ENCODE peak calls at places on chromosomes 3 and 15, in eight cellular contexts. N is GM12865, G is fibroblast of lung, Z is stomach, K is bronchial epithelial cell, A is heart left ventricle, J is lung, Y is fibroblast of pulmonary artery. S is an unnamed sample.

GRCh38 chr3:124395584-124396340 is 334.5 kb upstream of the UMPS start:
- DNase-seq in N (no peak), G (no peak), Z (no peak), K (no peak), A (peak), J (no peak), Y (peak), S (peak)

GRCh38 chr15:38508647-38509046 is 54.7 kb downstream of the FAM98B start:
- DNase-seq in N (peak), G (no peak), Z (no peak), K (no peak), A (no peak), J (no peak), Y (no peak), S (no peak)

GRCh38 chr3:192128922-192129321 is 598.4 kb downstream of the FGF12 start:
- DNase-seq in N (peak), G (no peak), Z (no peak), K (no peak), A (no peak), J (no peak), Y (no peak), S (no peak)

GRCh38 chr3:46646700-46647099 is 34.4 kb downstream of the FAM240A start:
- DNase-seq in N (no peak), G (peak), Z (no peak), K (peak), A (no peak), J (no peak), Y (no peak), S (peak)

GRCh38 chr15:63135804-63136203 is 14.1 kb downstream of the LACTB start:
- DNase-seq in N (no peak), G (peak), Z (no peak), K (peak), A (no peak), J (no peak), Y (peak), S (peak)

GRCh38 chr15:66774001-66774814 is 72.2 kb downstream of the SMAD6 start:
- DNase-seq in N (peak), G (peak), Z (peak), K (peak), A (peak), J (peak), Y (peak), S (peak)

GRCh38 chr15:85793641-85794597 is 806 bp downstream of the KLHL25 start:
- DNase-seq in N (peak), G (peak), Z (peak), K (no peak), A (no peak), J (no peak), Y (peak), S (peak)

GRCh38 chr15:84828433-84828908 is 11.3 kb downstream of the ALPK3 start:
- DNase-seq in N (no peak), G (no peak), Z (no peak), K (no peak), A (peak), J (no peak), Y (peak), S (peak)

GRCh38 chr3:83224101-83224868 is 1462.8 kb upstream of the GBE1 start:
- DNase-seq in N (no peak), G (peak), Z (no peak), K (no peak), A (no peak), J (no peak), Y (peak), S (peak)

GRCh38 chr3:138615462-138615861 is 6.9 kb downstream of the FAIM start:
- DNase-seq in N (no peak), G (no peak), Z (no peak), K (no peak), A (no peak), J (no peak), Y (no peak), S (no peak)

GRCh38 chr3:105846809-105847208 is 22.0 kb downstream of the CBLB start:
- DNase-seq in N (no peak), G (no peak), Z (no peak), K (no peak), A (no peak), J (no peak), Y (no peak), S (no peak)

GRCh38 chr15:57668074-57668473 is 38.4 kb upstream of the POLR2M start:
- DNase-seq in N (no peak), G (no peak), Z (no peak), K (no peak), A (no peak), J (no peak), Y (no peak), S (no peak)
- H3K4me3 ChIP-seq in N (no peak), G (no peak), Z (no peak), K (no peak), A (no peak), J (no peak), Y (no peak), S (no peak)

GRCh38 chr3:98903705-98904481 is 2.4 kb upstream of the DCBLD2 start:
- DNase-seq in N (no peak), G (no peak), Z (no peak), K (no peak), A (no peak), J (no peak), Y (no peak), S (no peak)
- H3K4me3 ChIP-seq in N (no peak), G (no peak), Z (no peak), K (no peak), A (no peak), J (no peak), Y (no peak), S (no peak)

GRCh38 chr3:111690242-111690641 is 95.1 kb upstream of the ZBED2 start:
- DNase-seq in N (peak), G (peak), Z (no peak), K (peak), A (no peak), J (no peak), Y (no peak), S (peak)
- H3K4me3 ChIP-seq in N (no peak), G (no peak), Z (no peak), K (no peak), A (no peak), J (no peak), Y (no peak), S (no peak)

GRCh38 chr3:100111728-100112127 is 2.6 kb downstream of the FILIP1L start:
- DNase-seq in N (no peak), G (no peak), Z (no peak), K (no peak), A (no peak), J (no peak), Y (no peak), S (no peak)
- H3K4me3 ChIP-seq in N (no peak), G (no peak), Z (no peak), K (no peak), A (peak), J (no peak), Y (no peak), S (no peak)

DNA sequence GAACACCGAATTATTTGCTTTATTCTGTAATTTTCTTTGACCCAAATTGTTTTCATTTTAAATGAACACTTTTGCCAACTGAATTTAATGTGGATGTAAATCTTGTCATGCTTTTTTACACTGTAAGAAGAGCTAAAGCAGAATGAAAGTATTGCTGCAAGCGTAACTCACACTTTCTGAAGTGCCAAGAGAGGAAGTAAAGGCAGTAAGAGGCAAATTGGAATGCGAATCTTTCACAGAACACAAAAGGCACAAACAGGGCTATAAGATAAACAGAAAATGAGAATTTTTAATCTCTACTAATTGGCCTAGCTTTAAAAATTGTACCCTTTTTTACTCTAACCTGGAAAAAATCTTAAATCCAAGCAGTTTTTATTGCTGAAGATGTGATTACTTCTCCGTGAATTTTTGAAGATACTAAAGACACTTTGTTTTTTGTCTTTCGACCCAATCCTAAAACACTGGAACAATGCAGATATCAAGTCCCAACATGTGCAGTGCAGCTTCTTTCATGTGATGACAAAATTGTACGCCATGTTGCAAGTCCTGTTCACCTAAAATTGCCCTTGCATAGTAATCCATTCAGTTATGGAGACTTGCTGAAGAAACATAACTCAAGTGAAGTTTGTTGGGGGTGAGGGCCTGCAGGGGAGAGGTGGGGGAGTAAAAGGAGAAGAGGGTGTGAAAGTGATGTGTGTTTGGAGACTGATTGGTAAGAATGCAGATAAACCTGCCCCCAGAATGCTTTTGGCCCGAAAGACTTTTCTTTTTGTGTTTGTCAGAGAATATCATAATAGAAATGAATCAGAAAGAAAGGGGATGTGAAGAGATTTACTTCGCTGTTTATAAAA is 1.4 kb downstream of the ARID3B start:
- DNase-seq in N (peak), G (no peak), Z (no peak), K (peak), A (no peak), J (no peak), Y (no peak), S (no peak)
- H3K4me3 ChIP-seq in N (peak), G (peak), Z (peak), K (peak), A (peak), J (no peak), Y (no peak), S (peak)

GRCh38 chr3:13021141-13021933 is 51.9 kb downstream of the IQSEC1 start:
- DNase-seq in N (peak), G (no peak), Z (peak), K (no peak), A (no peak), J (no peak), Y (no peak), S (peak)
- H3K4me3 ChIP-seq in N (peak), G (peak), Z (no peak), K (no peak), A (peak), J (no peak), Y (no peak), S (peak)

DNA sequence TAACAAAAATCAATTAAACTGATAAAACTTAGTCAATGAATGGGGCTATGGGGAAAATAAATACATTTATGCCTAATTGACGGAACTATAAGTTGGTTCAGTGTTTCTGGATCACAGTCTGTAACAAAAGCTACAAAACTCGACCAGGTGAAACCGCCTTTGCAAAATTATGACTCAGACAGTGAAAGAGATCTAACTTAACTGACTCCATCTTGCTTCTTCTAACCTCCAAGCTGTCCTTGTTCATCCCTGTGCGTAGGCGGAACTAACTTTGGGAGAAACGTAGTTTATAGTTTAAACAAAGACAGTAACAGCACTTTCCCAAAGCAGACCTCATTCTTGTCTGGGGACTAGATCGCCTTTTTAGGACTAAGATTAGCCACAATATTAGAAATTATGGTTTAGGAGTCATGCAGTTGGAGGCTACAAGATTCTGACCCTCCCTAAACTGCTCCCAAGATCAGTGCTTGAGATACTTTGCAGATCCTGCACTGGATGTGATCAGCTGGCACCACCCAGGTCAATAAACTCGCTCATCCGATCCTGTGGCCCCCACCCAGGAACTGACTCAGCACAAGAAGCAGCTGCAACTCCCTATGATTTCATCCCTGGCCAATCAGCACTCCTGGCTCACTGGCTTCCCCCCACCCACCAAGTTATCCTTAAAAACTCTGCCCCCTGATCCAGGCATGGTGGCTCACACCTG is 7.2 kb upstream of the MFGE8 start:
- DNase-seq in N (no peak), G (peak), Z (no peak), K (peak), A (no peak), J (no peak), Y (peak), S (peak)
- H3K4me3 ChIP-seq in N (no peak), G (no peak), Z (no peak), K (no peak), A (no peak), J (no peak), Y (no peak), S (no peak)

DNA sequence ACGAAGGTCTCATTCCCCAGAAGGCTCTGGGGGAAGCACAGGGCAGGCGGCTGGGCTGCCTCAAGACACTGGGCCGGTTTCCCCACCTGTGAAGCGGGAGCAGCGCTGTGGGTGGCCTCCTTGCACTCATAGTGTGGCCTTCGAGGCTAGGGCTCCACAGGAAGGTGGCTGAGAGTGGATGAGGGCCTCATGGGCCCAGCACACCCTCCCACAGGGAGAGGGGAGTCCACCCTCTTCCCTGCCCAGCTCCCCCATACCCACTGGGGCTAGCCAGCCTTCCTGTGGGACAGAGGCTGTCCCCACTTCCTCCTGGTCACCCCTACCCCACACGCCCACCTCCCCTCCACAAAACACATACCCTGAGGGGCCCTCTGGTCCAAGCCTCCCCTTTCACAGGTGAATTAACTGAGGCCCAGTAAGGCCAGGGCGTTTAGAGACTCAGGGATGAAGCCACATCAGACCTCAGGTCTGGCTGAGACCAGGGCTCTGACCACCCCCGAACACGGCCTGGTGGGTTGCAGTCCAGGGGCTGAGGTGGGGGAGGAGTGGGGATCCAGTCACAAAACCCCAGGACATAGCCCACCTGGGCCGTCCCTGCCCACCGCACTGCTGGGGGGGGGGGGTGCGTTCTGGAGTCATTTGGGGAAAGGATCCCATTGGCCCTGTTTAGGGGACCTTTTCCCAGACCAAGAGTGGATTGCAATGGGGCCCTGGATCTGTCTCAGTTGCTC is 1.1 kb downstream of the ANPEP start:
- DNase-seq in N (no peak), G (no peak), Z (no peak), K (no peak), A (no peak), J (no peak), Y (no peak), S (no peak)
- H3K4me3 ChIP-seq in N (no peak), G (peak), Z (peak), K (no peak), A (peak), J (no peak), Y (peak), S (peak)

GRCh38 chr3:33442190-33442589 is 2.0 kb upstream of the UBP1 start:
- DNase-seq in N (no peak), G (no peak), Z (no peak), K (no peak), A (no peak), J (no peak), Y (no peak), S (no peak)
- H3K4me3 ChIP-seq in N (no peak), G (no peak), Z (no peak), K (no peak), A (no peak), J (no peak), Y (no peak), S (no peak)

GRCh38 chr3:49642708-49643145 is 31.4 kb upstream of the APEH start:
- DNase-seq in N (no peak), G (no peak), Z (no peak), K (no peak), A (no peak), J (no peak), Y (no peak), S (no peak)
- H3K4me3 ChIP-seq in N (no peak), G (no peak), Z (no peak), K (no peak), A (no peak), J (no peak), Y (no peak), S (no peak)

S was measured in fibroblast of the aortic adventitia.